ENCODE peak calls at places on chromosomes 16 and 17, in four cellular contexts. One of them, this sample, is unnamed.

GRCh38 chr17:35023538-35023937 is 40.0 kb downstream of the RFFL start:
- DNase-seq in mucosa of descending colon: no peak
- DNase-seq in foreskin fibroblast: no peak
- DNase-seq in pancreas: no peak
- DNase-seq in this sample: no peak

GRCh38 chr16:19698480-19699465 is 19.3 kb downstream of the KNOP1 start:
- DNase-seq in mucosa of descending colon: no peak
- DNase-seq in foreskin fibroblast: peak
- DNase-seq in pancreas: peak
- DNase-seq in this sample: no peak

GRCh38 chr16:69171325-69172095 is 15.5 kb upstream of the SNTB2 start:
- DNase-seq in mucosa of descending colon: no peak
- DNase-seq in foreskin fibroblast: peak
- DNase-seq in pancreas: no peak
- DNase-seq in this sample: no peak

GRCh38 chr16:48126801-48127644 is 28.8 kb downstream of the ABCC12 start:
- DNase-seq in mucosa of descending colon: no peak
- DNase-seq in foreskin fibroblast: peak
- DNase-seq in pancreas: peak
- DNase-seq in this sample: peak

GRCh38 chr16:71746442-71747046 is 22.0 kb upstream of the PHLPP2 start:
- DNase-seq in mucosa of descending colon: peak
- DNase-seq in foreskin fibroblast: peak
- DNase-seq in pancreas: no peak
- DNase-seq in this sample: peak

GRCh38 chr16:47887496-47887895 is 268.3 kb downstream of the ABCC12 start:
- DNase-seq in mucosa of descending colon: no peak
- DNase-seq in foreskin fibroblast: peak
- DNase-seq in pancreas: no peak
- DNase-seq in this sample: no peak

GRCh38 chr17:82449883-82450356 is 632 bp downstream of the CYBC1 start:
- DNase-seq in mucosa of descending colon: peak
- DNase-seq in foreskin fibroblast: no peak
- DNase-seq in pancreas: no peak
- DNase-seq in this sample: no peak

GRCh38 chr17:16419074-16419928 is 3.9 kb downstream of the TRPV2 start:
- DNase-seq in mucosa of descending colon: no peak
- DNase-seq in foreskin fibroblast: peak
- DNase-seq in pancreas: no peak
- DNase-seq in this sample: no peak

GRCh38 chr17:67253379-67253778 is 8.4 kb upstream of the HELZ start:
- DNase-seq in mucosa of descending colon: no peak
- DNase-seq in foreskin fibroblast: no peak
- DNase-seq in pancreas: no peak
- DNase-seq in this sample: no peak

GRCh38 chr17:8447816-8448215 is 12.1 kb downstream of the NDEL1 start:
- DNase-seq in mucosa of descending colon: no peak
- DNase-seq in foreskin fibroblast: no peak
- DNase-seq in pancreas: no peak
- DNase-seq in this sample: no peak

DNA sequence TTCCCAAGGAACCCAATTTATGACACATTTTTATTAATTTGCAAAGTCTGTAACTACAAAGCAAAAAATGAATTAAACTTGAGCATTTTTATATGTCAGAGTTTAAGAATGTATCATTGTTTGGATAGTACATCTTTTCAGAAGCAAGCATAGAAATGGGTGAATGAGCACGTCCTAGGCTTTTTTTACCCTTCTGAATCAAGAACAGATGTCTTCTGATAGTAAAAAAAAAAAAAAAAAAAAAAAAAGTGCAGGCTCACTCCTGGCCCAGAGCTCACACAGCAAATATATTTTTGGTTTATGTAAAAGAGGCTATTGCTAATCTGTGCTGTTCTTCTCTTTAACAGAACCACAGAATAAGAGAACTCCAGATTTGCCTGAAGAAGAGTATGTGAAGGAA is 6.4 kb downstream of the TERF2IP start:
- DNase-seq in mucosa of descending colon: no peak
- DNase-seq in foreskin fibroblast: peak
- DNase-seq in pancreas: no peak
- DNase-seq in this sample: no peak
- H3K4me3 ChIP-seq in mucosa of descending colon: no peak
- H3K4me3 ChIP-seq in foreskin fibroblast: no peak
- H3K4me3 ChIP-seq in pancreas: no peak
- H3K4me3 ChIP-seq in this sample: no peak

DNA sequence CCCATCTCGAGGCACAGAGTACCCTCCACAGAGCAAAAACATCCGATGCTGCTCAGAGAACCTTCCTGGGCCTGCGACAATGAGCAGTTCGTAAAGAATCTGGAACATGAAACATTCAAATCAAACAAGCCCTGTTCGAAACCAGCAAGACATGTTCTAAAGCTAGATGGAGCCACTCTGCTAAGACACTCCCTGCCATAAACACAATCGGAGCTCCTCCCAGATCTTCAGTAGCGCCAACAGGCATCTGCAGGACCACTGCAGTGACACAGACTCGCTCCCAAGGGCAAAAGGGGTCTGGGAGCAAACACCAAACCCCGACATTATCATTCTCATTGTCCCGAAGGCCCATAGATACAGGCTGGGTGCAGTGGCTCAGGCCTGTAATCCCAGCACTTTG is 108.7 kb downstream of the ZFHX3 start:
- DNase-seq in mucosa of descending colon: peak
- DNase-seq in foreskin fibroblast: peak
- DNase-seq in pancreas: no peak
- DNase-seq in this sample: peak
- TF ChIP-seq CTCF in mucosa of descending colon: no peak
- TF ChIP-seq CTCF in foreskin fibroblast: peak
- TF ChIP-seq CTCF in pancreas: no peak
- TF ChIP-seq CTCF in this sample: peak

GRCh38 chr17:48294989-48295892 is 134.8 kb downstream of the SKAP1 start:
- DNase-seq in mucosa of descending colon: no peak
- DNase-seq in foreskin fibroblast: peak
- DNase-seq in pancreas: no peak
- DNase-seq in this sample: no peak
- H3K4me3 ChIP-seq in mucosa of descending colon: no peak
- H3K4me3 ChIP-seq in foreskin fibroblast: no peak
- H3K4me3 ChIP-seq in pancreas: no peak
- H3K4me3 ChIP-seq in this sample: no peak

GRCh38 chr17:65195716-65196115 is 58.5 kb downstream of the RGS9 start:
- DNase-seq in mucosa of descending colon: no peak
- DNase-seq in foreskin fibroblast: no peak
- DNase-seq in pancreas: no peak
- DNase-seq in this sample: no peak

GRCh38 chr17:65202833-65203571 is 65.8 kb downstream of the RGS9 start:
- DNase-seq in mucosa of descending colon: no peak
- DNase-seq in foreskin fibroblast: no peak
- DNase-seq in pancreas: no peak
- DNase-seq in this sample: no peak

GRCh38 chr17:65194670-65195334 is 57.6 kb downstream of the RGS9 start:
- DNase-seq in mucosa of descending colon: no peak
- DNase-seq in foreskin fibroblast: no peak
- DNase-seq in pancreas: no peak
- DNase-seq in this sample: no peak

GRCh38 chr17:65196617-65197016 is 59.4 kb downstream of the RGS9 start:
- DNase-seq in mucosa of descending colon: no peak
- DNase-seq in foreskin fibroblast: no peak
- DNase-seq in pancreas: no peak
- DNase-seq in this sample: no peak

DNA sequence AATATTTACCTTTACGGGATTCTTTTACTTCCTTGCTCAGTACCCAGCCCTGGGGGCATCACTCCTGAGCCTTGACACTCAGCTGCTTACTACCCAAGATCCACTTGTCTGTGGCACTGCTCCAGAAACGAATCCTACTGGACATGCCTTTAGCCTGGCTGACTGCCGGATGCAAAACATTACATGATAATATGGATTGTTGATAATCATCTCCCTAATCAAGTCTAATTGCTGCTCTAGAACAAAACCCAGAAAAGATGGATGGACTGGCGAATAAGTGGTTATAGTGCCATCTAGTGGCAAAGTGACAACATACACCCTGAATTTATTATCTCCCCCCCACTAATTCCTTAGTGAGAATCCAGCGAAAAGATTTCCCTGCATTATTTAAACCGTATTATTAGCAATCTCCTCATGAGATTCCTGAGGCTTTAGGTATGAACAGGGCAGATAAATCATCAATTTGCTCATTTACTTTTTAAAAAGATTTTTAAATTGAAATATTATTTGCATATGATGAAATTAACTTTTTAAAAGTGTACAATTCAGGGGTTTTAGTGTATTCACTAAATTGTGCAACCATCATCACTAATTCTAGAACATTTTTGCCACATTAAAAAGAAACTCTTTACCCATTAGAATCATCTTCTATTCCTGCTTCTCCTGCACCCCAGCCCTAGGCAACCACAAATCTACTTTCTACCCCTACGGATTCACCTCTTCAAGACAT is 61.6 kb downstream of the RGS9 start:
- DNase-seq in mucosa of descending colon: peak
- DNase-seq in foreskin fibroblast: peak
- DNase-seq in pancreas: no peak
- DNase-seq in this sample: peak
- TF ChIP-seq CTCF in mucosa of descending colon: peak
- TF ChIP-seq CTCF in foreskin fibroblast: peak
- TF ChIP-seq CTCF in pancreas: peak
- TF ChIP-seq CTCF in this sample: peak

GRCh38 chr16:81095653-81095952 is 592 bp downstream of the GCSH start:
- DNase-seq in mucosa of descending colon: no peak
- DNase-seq in foreskin fibroblast: no peak
- DNase-seq in pancreas: no peak
- DNase-seq in this sample: no peak

GRCh38 chr16:81096715-81097208 is 567 bp upstream of the GCSH start:
- DNase-seq in mucosa of descending colon: peak
- DNase-seq in foreskin fibroblast: no peak
- DNase-seq in pancreas: no peak
- DNase-seq in this sample: no peak

GRCh38 chr16:81097230-81097629 is 1.0 kb upstream of the GCSH start:
- DNase-seq in mucosa of descending colon: no peak
- DNase-seq in foreskin fibroblast: no peak
- DNase-seq in pancreas: no peak
- DNase-seq in this sample: no peak

GRCh38 chr16:81095953-81096714 is at the start of gene GCSH:
- DNase-seq in mucosa of descending colon: peak
- DNase-seq in foreskin fibroblast: peak
- DNase-seq in pancreas: peak
- DNase-seq in this sample: peak

DNA sequence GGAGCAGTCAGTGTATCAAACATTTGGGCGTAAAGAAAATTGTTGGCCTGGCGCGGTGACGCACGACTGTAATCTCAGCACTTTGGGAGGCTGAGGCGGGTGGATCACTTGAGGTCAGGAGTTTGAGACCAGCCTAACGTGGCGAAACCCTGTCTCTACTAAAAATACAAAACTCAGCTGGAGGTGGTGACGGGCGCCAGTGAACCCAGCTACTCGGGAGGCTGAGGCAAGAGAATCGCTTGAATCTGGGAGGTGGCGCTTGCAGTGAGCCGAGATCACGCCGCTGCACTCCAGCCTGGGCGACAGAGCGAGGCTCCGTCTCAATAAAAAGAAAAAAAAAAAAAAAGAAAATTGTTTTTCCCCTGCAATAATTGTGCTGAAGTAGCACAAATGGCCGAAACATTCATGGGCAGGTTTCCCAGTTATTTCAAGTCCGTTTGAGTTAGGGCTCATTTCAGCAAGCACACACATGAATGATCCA is 1.4 kb downstream of the GCSH start:
- DNase-seq in mucosa of descending colon: no peak
- DNase-seq in foreskin fibroblast: peak
- DNase-seq in pancreas: no peak
- DNase-seq in this sample: no peak
- H3K4me3 ChIP-seq in mucosa of descending colon: no peak
- H3K4me3 ChIP-seq in foreskin fibroblast: peak
- H3K4me3 ChIP-seq in pancreas: no peak
- H3K4me3 ChIP-seq in this sample: peak

GRCh38 chr17:79167486-79167885 is 92.9 kb downstream of the ENGASE start:
- DNase-seq in mucosa of descending colon: no peak
- DNase-seq in foreskin fibroblast: no peak
- DNase-seq in pancreas: no peak
- DNase-seq in this sample: no peak

GRCh38 chr17:79169861-79170260 is 95.2 kb downstream of the ENGASE start:
- DNase-seq in mucosa of descending colon: no peak
- DNase-seq in foreskin fibroblast: no peak
- DNase-seq in pancreas: no peak
- DNase-seq in this sample: no peak

GRCh38 chr17:79171152-79171551 is 96.5 kb downstream of the ENGASE start:
- DNase-seq in mucosa of descending colon: no peak
- DNase-seq in foreskin fibroblast: peak
- DNase-seq in pancreas: no peak
- DNase-seq in this sample: no peak

GRCh38 chr17:79169366-79169765 is 94.7 kb downstream of the ENGASE start:
- DNase-seq in mucosa of descending colon: no peak
- DNase-seq in foreskin fibroblast: no peak
- DNase-seq in pancreas: no peak
- DNase-seq in this sample: no peak

DNA sequence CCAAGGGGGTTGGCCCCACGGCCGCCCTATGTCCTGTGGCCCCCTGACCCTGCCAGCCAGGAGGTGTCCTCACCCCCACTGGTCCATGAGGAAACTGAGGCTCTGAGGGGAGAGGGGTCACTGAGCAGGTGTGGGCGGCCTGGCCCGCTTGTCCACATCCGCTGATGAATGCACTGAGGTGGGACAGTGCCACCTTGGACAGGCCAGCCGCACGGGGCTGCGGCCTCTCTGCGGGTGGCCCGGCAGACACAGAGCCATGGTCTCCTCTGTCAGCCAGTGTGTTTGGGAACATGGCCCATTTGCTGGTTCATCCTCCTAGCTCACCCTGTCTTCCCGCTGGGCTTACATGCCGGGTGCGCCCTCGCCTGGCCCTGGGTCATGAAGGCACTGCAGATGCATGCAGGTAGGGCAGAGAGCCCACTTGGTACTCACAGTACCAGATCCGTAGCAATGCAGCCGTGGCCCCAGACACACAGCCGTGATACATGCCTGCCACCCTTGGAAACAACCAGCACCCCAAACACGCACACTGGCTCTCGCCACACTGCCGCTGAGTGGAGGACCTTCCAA is 93.9 kb downstream of the ENGASE start:
- DNase-seq in mucosa of descending colon: no peak
- DNase-seq in foreskin fibroblast: no peak
- DNase-seq in pancreas: no peak
- DNase-seq in this sample: peak
- TF ChIP-seq CTCF in mucosa of descending colon: no peak
- TF ChIP-seq CTCF in foreskin fibroblast: no peak
- TF ChIP-seq CTCF in pancreas: no peak
- TF ChIP-seq CTCF in this sample: peak

GRCh38 chr17:75394332-75394918 is 11.1 kb downstream of the GRB2 start:
- DNase-seq in mucosa of descending colon: no peak
- DNase-seq in foreskin fibroblast: no peak
- DNase-seq in pancreas: no peak
- DNase-seq in this sample: no peak
- H3K4me3 ChIP-seq in mucosa of descending colon: no peak
- H3K4me3 ChIP-seq in foreskin fibroblast: peak
- H3K4me3 ChIP-seq in pancreas: peak
- H3K4me3 ChIP-seq in this sample: peak

This sample was measured in LNCaP clone FGC.